ENCODE peak calls at places on chromosomes 2 and 18, in four cellular contexts. O, R, J and M are unnamed samples.

GRCh38 chr18:79378416-79379250 is 17.1 kb upstream of the NFATC1 start:
- DNase-seq in O (peak), J (peak), R (peak), M (peak)

GRCh38 chr2:239769574-239770145 is 255.5 kb downstream of the NDUFA10 start:
- DNase-seq in R (no peak), J (no peak), O (no peak), M (no peak)

GRCh38 chr2:223538920-223539440 is 63.2 kb downstream of the SCG2 start:
- DNase-seq in O (peak), R (no peak), J (no peak), M (no peak)

GRCh38 chr18:24270358-24270936 is 127.2 kb downstream of the OSBPL1A start:
- DNase-seq in J (no peak), O (peak), R (no peak), M (no peak)

GRCh38 chr2:240836781-240837467 is 16.9 kb upstream of the KIF1A start:
- DNase-seq in O (peak), R (peak), J (no peak), M (peak)

GRCh38 chr2:235396071-235396846 is 97.6 kb upstream of the AGAP1 start:
- DNase-seq in J (no peak), R (no peak), O (no peak), M (no peak)

GRCh38 chr2:101847661-101848339 is 144.0 kb upstream of the IL1R2 start:
- DNase-seq in O (no peak), J (no peak), R (no peak), M (no peak)

GRCh38 chr2:85786865-85787264 is 33.1 kb downstream of the ATOH8 start:
- DNase-seq in O (no peak), J (no peak), R (no peak), M (no peak)

GRCh38 chr2:202941771-202942170 is 29.7 kb downstream of the CARF start:
- DNase-seq in R (no peak), J (no peak), O (peak), M (peak)

GRCh38 chr2:157838442-157839161 is 37.5 kb downstream of the ACVR1 start:
- DNase-seq in J (no peak), O (peak), R (peak), M (peak)

GRCh38 chr2:48050711-48051110 is 144.4 kb upstream of the FBXO11 start:
- DNase-seq in R (no peak), O (no peak), J (no peak), M (no peak)

GRCh38 chr18:31093880-31094279 is 8.3 kb downstream of the DSC2 start:
- DNase-seq in O (no peak), R (no peak), J (no peak), M (no peak)

GRCh38 chr2:222000326-222000725 is 298.5 kb downstream of the PAX3 start:
- DNase-seq in J (no peak), O (peak), R (no peak), M (peak)

GRCh38 chr18:12518326-12518725 is 110.6 kb downstream of the PRELID3A start:
- DNase-seq in O (peak), R (no peak), J (no peak), M (no peak)

GRCh38 chr2:136051001-136051724 is 65.7 kb upstream of the DARS1 start:
- DNase-seq in R (no peak), J (no peak), O (no peak), M (no peak)

GRCh38 chr2:215870986-215871385 is 142.4 kb downstream of the MREG start:
- DNase-seq in R (no peak), J (no peak), O (peak), M (no peak)

GRCh38 chr18:26919656-26920055 is 54.1 kb upstream of the AQP4 start:
- DNase-seq in R (no peak), J (no peak), O (no peak), M (no peak)

GRCh38 chr2:229610359-229610758 is 104.0 kb downstream of the DNER start:
- DNase-seq in J (no peak), R (no peak), O (no peak), M (no peak)

DNA sequence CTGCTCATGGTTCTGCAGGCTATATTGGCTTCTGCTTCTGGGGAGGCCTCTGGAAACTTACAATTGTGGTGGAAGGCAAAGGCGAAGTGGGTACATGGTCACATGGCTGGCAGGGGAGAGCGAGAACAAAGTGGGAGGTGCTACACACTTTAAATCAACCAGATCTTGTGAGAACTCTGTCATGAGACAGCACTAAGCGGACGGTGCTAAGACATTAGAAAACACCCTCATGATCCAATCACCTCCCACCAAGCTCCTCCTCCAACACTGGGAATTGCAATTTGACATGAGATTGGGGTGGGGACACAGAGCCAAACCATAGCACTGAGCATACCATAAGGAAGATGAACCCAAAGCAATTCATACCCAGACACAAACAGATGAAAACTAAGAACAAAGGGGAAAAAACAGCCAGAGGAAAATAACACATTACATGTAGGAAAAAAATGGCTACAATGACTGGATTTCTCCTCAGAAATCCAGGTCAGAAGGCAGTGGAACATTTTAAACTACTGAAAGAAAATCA is 31.1 kb upstream of the INO80C start:
- DNase-seq in J (no peak), R (no peak), O (no peak), M (no peak)
- TF ChIP-seq CTCF in J (no peak), R (no peak), O (no peak), M (no peak)

GRCh38 chr2:28169492-28169891 is 223.2 kb upstream of the FOSL2 start:
- DNase-seq in J (no peak), R (no peak), O (no peak), M (no peak)

GRCh38 chr2:28174211-28174610 is 218.4 kb upstream of the FOSL2 start:
- DNase-seq in J (no peak), O (no peak), R (no peak), M (no peak)

GRCh38 chr2:28173377-28173776 is 219.3 kb upstream of the FOSL2 start:
- DNase-seq in R (no peak), O (no peak), J (no peak), M (no peak)

GRCh38 chr2:28172114-28172898 is 220.4 kb upstream of the FOSL2 start:
- DNase-seq in R (no peak), O (peak), J (no peak), M (peak)

GRCh38 chr2:28175028-28175427 is 217.6 kb upstream of the FOSL2 start:
- DNase-seq in R (no peak), J (no peak), O (no peak), M (no peak)
- TF ChIP-seq CTCF in R (no peak), J (no peak), O (no peak), M (peak)

GRCh38 chr2:168348076-168348475 is 100.7 kb upstream of the STK39 start:
- DNase-seq in J (peak), O (peak), R (no peak), M (peak)
- TF ChIP-seq CTCF in J (peak), O (peak), R (peak), M (peak)

GRCh38 chr2:184363213-184363612 is 235.1 kb upstream of the ZNF804A start:
- DNase-seq in J (no peak), O (no peak), R (no peak), M (no peak)
- TF ChIP-seq CTCF in J (no peak), O (no peak), R (no peak), M (no peak)

GRCh38 chr18:51726614-51727013 is 529.1 kb upstream of the MEX3C start:
- DNase-seq in J (peak), R (no peak), O (no peak), M (no peak)

GRCh38 chr18:51724790-51725721 is 527.6 kb upstream of the MEX3C start:
- DNase-seq in O (no peak), R (no peak), J (peak), M (no peak)

GRCh38 chr18:51731070-51731469 is 533.6 kb upstream of the MEX3C start:
- DNase-seq in O (no peak), J (no peak), R (no peak), M (no peak)

GRCh38 chr18:51727780-51728179 is 530.3 kb upstream of the MEX3C start:
- DNase-seq in R (no peak), J (peak), O (no peak), M (no peak)
- TF ChIP-seq CTCF in R (no peak), J (no peak), O (no peak), M (no peak)

GRCh38 chr2:57890993-57891688 is 155.5 kb upstream of the VRK2 start:
- DNase-seq in R (no peak), J (no peak), O (peak), M (peak)
- TF ChIP-seq CTCF in R (no peak), J (no peak), O (no peak), M (no peak)

GRCh38 chr2:236566596-236566995 is 3.0 kb upstream of the ACKR3 start:
- DNase-seq in O (no peak), J (no peak), R (no peak), M (no peak)

GRCh38 chr2:236569593-236569973 is at the start of gene ACKR3:
- DNase-seq in J (peak), R (peak), O (peak), M (peak)

GRCh38 chr2:236570081-236570979 is 705 bp downstream of the ACKR3 start:
- DNase-seq in O (no peak), J (no peak), R (no peak), M (no peak)

GRCh38 chr2:236568922-236569592 is 568 bp upstream of the ACKR3 start:
- DNase-seq in J (no peak), R (no peak), O (no peak), M (no peak)

DNA sequence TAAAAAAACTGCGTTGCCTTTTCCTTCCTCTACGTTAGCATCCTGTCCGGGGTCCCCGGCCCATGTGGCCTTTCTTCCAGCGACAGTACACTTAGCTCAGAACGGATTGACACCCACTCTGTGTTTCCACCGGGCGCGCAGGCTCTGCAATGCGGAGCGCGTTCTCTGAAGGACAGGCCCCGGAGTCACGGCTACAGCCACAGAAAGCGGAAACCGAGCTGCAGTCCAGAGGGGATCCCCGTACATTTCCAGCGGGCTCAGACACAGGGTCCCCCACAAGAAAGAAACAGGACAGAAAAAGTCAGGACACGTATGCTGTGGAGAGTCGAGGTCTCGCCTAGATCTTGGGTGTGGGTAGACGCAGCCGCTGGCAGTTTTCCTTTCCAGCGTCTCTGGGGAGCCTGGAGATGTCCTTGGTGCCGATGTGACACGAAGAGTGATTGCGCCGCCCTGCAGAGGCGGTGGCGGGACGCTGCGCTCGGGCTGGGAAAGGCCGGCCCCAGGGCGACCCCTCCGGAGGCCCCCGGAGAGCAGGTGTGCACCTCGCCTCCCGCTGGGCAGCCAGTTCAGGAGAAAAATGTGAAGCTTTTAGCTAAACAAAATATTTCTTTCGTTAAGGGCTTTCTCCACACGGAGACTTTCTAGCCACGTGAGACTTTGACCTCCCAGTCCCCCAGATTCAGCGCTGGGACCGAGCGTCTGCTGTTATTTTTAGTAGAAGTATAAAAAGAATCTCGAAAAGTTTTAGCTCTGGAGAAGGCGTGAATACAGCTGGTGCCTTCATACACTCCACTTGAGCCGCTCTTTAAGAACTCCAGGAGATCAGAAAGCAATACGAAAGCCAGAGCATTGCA is 1.3 kb upstream of the ACKR3 start:
- DNase-seq in R (peak), J (peak), O (peak), M (no peak)
- TF ChIP-seq CTCF in R (peak), J (peak), O (no peak), M (no peak)

DNA sequence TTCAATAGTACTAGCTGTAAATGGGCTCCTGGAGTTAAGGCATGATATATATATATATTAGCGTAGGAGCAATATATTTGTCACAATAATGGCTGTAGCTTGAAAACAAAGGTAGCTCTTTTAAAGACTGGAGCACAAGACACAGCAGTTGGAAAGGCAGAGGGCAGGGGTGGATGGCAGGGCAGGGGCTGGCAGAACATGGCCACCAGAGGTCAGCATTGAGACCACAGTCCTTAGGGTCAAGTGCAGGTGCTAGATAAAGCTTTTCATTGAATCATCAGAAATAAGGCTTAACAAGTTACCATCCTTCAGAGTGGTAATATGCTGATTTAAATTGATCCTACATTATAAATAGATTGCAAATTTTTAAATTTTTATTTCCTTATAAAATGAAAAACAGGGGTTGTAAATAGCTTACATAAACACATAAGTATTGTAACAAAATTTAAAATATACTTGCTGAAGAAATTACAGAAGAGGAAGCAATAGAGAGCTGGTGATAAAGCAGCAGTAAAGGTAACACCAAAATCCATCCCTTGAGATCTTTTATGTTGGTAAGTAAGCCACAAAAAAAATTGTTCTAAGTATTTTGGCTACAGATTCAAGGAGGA is 161.2 kb upstream of the PIEZO2 start:
- DNase-seq in R (peak), J (peak), O (peak), M (no peak)
- TF ChIP-seq CTCF in R (peak), J (peak), O (peak), M (peak)

DNA sequence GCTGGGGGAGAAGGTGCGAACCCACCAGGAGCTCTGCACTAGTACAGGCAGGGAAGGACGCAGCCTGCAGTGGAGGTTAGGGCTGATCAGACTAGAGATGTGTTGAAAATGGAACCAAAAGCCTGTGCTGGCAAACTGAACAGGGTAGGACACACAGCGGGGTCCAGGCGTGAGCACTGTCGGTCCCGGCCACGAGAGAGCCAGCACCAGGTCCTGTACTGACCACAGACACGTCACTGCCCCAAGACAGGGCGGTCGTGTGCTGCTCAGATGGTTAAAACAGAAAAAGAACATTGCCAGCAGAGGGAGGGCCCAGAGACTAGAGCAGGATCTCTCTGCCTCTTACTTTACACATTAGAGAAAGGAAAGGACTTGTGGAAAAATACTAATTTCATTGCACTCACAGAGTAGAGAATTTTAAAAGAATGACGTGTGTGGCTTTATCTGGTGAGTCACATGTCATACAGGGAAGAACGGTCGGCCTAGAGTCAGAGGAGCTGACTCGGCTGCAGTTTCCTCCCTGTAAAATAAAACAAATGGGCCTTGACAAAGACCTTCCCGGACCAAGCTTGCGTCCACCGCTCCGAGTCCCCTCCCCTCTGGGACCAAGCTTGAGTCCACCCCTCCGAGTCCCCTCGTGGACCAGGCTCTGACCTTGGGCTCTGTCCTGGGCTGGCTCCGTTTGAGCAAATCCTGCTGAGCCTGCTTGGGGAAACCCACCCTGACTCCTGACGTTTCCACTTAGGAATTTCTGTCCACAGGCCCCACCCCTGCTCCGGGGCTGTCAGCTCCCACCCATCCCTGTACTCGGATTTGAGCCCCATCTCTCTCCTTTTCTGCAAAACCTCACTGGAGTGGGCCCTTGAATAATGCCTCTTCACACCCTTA is 16.7 kb upstream of the ADI1 start:
- DNase-seq in R (peak), O (peak), J (no peak), M (peak)
- TF ChIP-seq CTCF in R (no peak), O (peak), J (no peak), M (peak)

GRCh38 chr2:213149332-213149875 is 2.0 kb downstream of the IKZF2 start:
- DNase-seq in O (no peak), R (no peak), J (no peak), M (no peak)
- TF ChIP-seq CTCF in O (no peak), R (no peak), J (no peak), M (peak)